ENCODE peak calls at places on chromosomes 6 and 20, in four cellular contexts. J, D, M and B are unnamed samples.
A peak's percentile ranks its signal among the peaks of the same experiment; 100 is the strongest.

GRCh38 chr20:43011491-43011890 is 178.2 kb downstream of the PTPRT start:
- DNase-seq in J (no peak), D (no peak), M (no peak), B (no peak)

GRCh38 chr6:51112731-51113130 is 294.1 kb downstream of the TFAP2B start:
- DNase-seq in J (no peak), D (no peak), M (no peak), B (no peak)

GRCh38 chr6:128071212-128071611 is 170.4 kb upstream of the THEMIS start:
- DNase-seq in J (no peak), D (no peak), M (no peak), B (no peak)

GRCh38 chr20:35199696-35200095 is 26.8 kb upstream of the MMP24 start:
- DNase-seq in J (no peak), D (no peak), M (no peak), B (no peak)

GRCh38 chr6:166534658-166535406 is 51.6 kb downstream of the RAMACL start:
- DNase-seq in J (no peak), D (no peak), M (no peak), B (no peak)

GRCh38 chr20:1034420-1034799 is 32.3 kb upstream of the RSPO4 start:
- DNase-seq in J (no peak), D (no peak), M (no peak), B (no peak)

GRCh38 chr6:75503291-75503690 is 9.7 kb upstream of the FILIP1 start:
- DNase-seq in J (no peak), D (no peak), M (no peak), B (no peak)

GRCh38 chr6:100899202-100899601 is 18.1 kb upstream of the ASCC3 start:
- DNase-seq in J (no peak), D (no peak), M (no peak), B (no peak)

GRCh38 chr6:48290595-48290994 is 179.6 kb upstream of the PTCHD4 start:
- DNase-seq in J (no peak), D (no peak), M (no peak), B (no peak)

GRCh38 chr20:3678198-3678597 is 3.6 kb downstream of the ADAM33 start:
- DNase-seq in J (no peak), D (peak; percentile 46), M (no peak), B (no peak)

GRCh38 chr6:159429427-159429826 is 260.2 kb downstream of the FNDC1 start:
- DNase-seq in J (no peak), D (no peak), M (no peak), B (no peak)

GRCh38 chr20:235891-236290 is 8.8 kb downstream of the DEFB129 start:
- DNase-seq in J (no peak), D (no peak), M (no peak), B (no peak)